ENCODE peak calls at places on chromosome 2, in eight cellular contexts. One of them, this sample, is unnamed.

GRCh38 chr2:238635637-238636036 is 208.9 kb downstream of the ASB1 start:
- DNase-seq in GM13977: no peak
- DNase-seq in astrocyte of the cerebellum: no peak
- DNase-seq in AG10803: peak; percentile 84
- DNase-seq in BJ: peak; percentile 93
- DNase-seq in IMR-90: no peak
- DNase-seq in ascending aorta: no peak
- DNase-seq in RWPE1: no peak
- DNase-seq in this sample: no peak

GRCh38 chr2:201886504-201886903 is 80.2 kb downstream of the CDK15 start:
- DNase-seq in GM13977: no peak
- DNase-seq in astrocyte of the cerebellum: no peak
- DNase-seq in AG10803: peak; percentile 39
- DNase-seq in BJ: peak; percentile 46
- DNase-seq in IMR-90: peak; percentile 72
- DNase-seq in ascending aorta: no peak
- DNase-seq in RWPE1: peak; percentile 32
- DNase-seq in this sample: no peak

GRCh38 chr2:67572721-67573485 is 175.8 kb downstream of the ETAA1 start:
- DNase-seq in GM13977: no peak
- DNase-seq in astrocyte of the cerebellum: no peak
- DNase-seq in AG10803: peak; percentile 45
- DNase-seq in BJ: no peak
- DNase-seq in IMR-90: peak; percentile 22
- DNase-seq in ascending aorta: no peak
- DNase-seq in RWPE1: no peak
- DNase-seq in this sample: no peak

GRCh38 chr2:218402911-218403411 is 3.3 kb downstream of the CTDSP1 start:
- DNase-seq in GM13977: no peak
- DNase-seq in astrocyte of the cerebellum: no peak
- DNase-seq in AG10803: no peak
- DNase-seq in BJ: no peak
- DNase-seq in IMR-90: no peak
- DNase-seq in ascending aorta: no peak
- DNase-seq in RWPE1: no peak
- DNase-seq in this sample: no peak

GRCh38 chr2:161990741-161991140 is 83.3 kb downstream of the DPP4 start:
- DNase-seq in GM13977: no peak
- DNase-seq in astrocyte of the cerebellum: peak; percentile 75
- DNase-seq in AG10803: peak; percentile 89
- DNase-seq in BJ: peak; percentile 82
- DNase-seq in IMR-90: peak; percentile 96
- DNase-seq in ascending aorta: no peak
- DNase-seq in RWPE1: peak; percentile 79
- DNase-seq in this sample: no peak

GRCh38 chr2:69013123-69013836 is at the start of gene ANTXR1:
- DNase-seq in GM13977: peak; percentile 34
- DNase-seq in astrocyte of the cerebellum: peak; percentile 64
- DNase-seq in AG10803: peak; percentile 84
- DNase-seq in BJ: no peak
- DNase-seq in IMR-90: peak; percentile 78
- DNase-seq in ascending aorta: peak; percentile 78
- DNase-seq in RWPE1: peak; percentile 85
- DNase-seq in this sample: peak; percentile 51

GRCh38 chr2:150526827-150527226 is 39.4 kb upstream of the RND3 start:
- DNase-seq in GM13977: no peak
- DNase-seq in astrocyte of the cerebellum: peak; percentile 71
- DNase-seq in AG10803: peak; percentile 96
- DNase-seq in BJ: peak; percentile 92
- DNase-seq in IMR-90: peak; percentile 94
- DNase-seq in ascending aorta: no peak
- DNase-seq in RWPE1: peak; percentile 87
- DNase-seq in this sample: no peak

GRCh38 chr2:17547237-17547636 is 6.7 kb downstream of the VSNL1 start:
- DNase-seq in GM13977: no peak
- DNase-seq in astrocyte of the cerebellum: no peak
- DNase-seq in AG10803: no peak
- DNase-seq in BJ: no peak
- DNase-seq in IMR-90: no peak
- DNase-seq in ascending aorta: no peak
- DNase-seq in RWPE1: no peak
- DNase-seq in this sample: no peak

GRCh38 chr2:29322011-29322410 is 206.8 kb downstream of the CLIP4 start:
- DNase-seq in GM13977: no peak
- DNase-seq in astrocyte of the cerebellum: no peak
- DNase-seq in AG10803: peak; percentile 22
- DNase-seq in BJ: no peak
- DNase-seq in IMR-90: no peak
- DNase-seq in ascending aorta: no peak
- DNase-seq in RWPE1: no peak
- DNase-seq in this sample: no peak

GRCh38 chr2:74383254-74383653 is 3.1 kb upstream of the DCTN1 start:
- DNase-seq in GM13977: no peak
- DNase-seq in astrocyte of the cerebellum: peak; percentile 23
- DNase-seq in AG10803: peak; percentile 77
- DNase-seq in BJ: no peak
- DNase-seq in IMR-90: peak; percentile 86
- DNase-seq in ascending aorta: peak; percentile 60
- DNase-seq in RWPE1: no peak
- DNase-seq in this sample: no peak
- TF ChIP-seq CTCF in GM13977: no peak
- TF ChIP-seq CTCF in astrocyte of the cerebellum: no peak
- TF ChIP-seq CTCF in AG10803: no peak
- TF ChIP-seq CTCF in BJ: no peak
- TF ChIP-seq CTCF in IMR-90: no peak
- TF ChIP-seq CTCF in ascending aorta: no peak
- TF ChIP-seq CTCF in RWPE1: no peak
- TF ChIP-seq CTCF in this sample: no peak

DNA sequence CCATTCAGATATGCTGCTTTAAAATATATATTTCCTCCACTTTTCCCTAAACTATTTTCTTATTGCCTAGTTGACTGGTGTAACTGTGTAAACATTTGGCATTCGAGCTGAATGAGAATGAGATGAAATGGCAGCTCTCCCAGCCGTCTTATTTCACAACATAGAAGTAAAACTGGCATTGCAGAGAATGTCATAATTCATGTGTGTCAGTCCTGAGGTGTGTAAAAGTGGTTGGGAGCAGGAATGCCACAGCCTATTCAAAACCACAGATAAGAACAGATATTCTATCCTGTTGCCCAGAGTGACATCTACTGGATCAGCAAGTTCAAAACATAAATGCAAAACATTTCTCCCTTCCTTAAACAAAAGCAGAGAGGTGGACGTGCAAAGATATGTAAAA is 565.5 kb upstream of the CHAC2 start:
- DNase-seq in GM13977: no peak
- DNase-seq in astrocyte of the cerebellum: peak; percentile 94
- DNase-seq in AG10803: peak; percentile 80
- DNase-seq in BJ: peak; percentile 9
- DNase-seq in IMR-90: peak; percentile 84
- DNase-seq in ascending aorta: no peak
- DNase-seq in RWPE1: peak; percentile 56
- DNase-seq in this sample: no peak
- TF ChIP-seq CTCF in GM13977: no peak
- TF ChIP-seq CTCF in astrocyte of the cerebellum: peak; percentile 48
- TF ChIP-seq CTCF in AG10803: peak; percentile 46
- TF ChIP-seq CTCF in BJ: peak; percentile 28
- TF ChIP-seq CTCF in IMR-90: peak; percentile 62
- TF ChIP-seq CTCF in ascending aorta: no peak
- TF ChIP-seq CTCF in RWPE1: peak; percentile 42
- TF ChIP-seq CTCF in this sample: no peak

GRCh38 chr2:176832086-176832485 is 380.5 kb upstream of the HNRNPA3 start:
- DNase-seq in GM13977: no peak
- DNase-seq in astrocyte of the cerebellum: no peak
- DNase-seq in AG10803: no peak
- DNase-seq in BJ: no peak
- DNase-seq in IMR-90: no peak
- DNase-seq in ascending aorta: no peak
- DNase-seq in RWPE1: no peak
- DNase-seq in this sample: no peak

GRCh38 chr2:176827269-176827668 is 385.3 kb upstream of the HNRNPA3 start:
- DNase-seq in GM13977: no peak
- DNase-seq in astrocyte of the cerebellum: no peak
- DNase-seq in AG10803: no peak
- DNase-seq in BJ: no peak
- DNase-seq in IMR-90: no peak
- DNase-seq in ascending aorta: no peak
- DNase-seq in RWPE1: no peak
- DNase-seq in this sample: no peak

GRCh38 chr2:176826356-176826755 is 386.2 kb upstream of the HNRNPA3 start:
- DNase-seq in GM13977: no peak
- DNase-seq in astrocyte of the cerebellum: no peak
- DNase-seq in AG10803: no peak
- DNase-seq in BJ: no peak
- DNase-seq in IMR-90: no peak
- DNase-seq in ascending aorta: no peak
- DNase-seq in RWPE1: no peak
- DNase-seq in this sample: no peak

DNA sequence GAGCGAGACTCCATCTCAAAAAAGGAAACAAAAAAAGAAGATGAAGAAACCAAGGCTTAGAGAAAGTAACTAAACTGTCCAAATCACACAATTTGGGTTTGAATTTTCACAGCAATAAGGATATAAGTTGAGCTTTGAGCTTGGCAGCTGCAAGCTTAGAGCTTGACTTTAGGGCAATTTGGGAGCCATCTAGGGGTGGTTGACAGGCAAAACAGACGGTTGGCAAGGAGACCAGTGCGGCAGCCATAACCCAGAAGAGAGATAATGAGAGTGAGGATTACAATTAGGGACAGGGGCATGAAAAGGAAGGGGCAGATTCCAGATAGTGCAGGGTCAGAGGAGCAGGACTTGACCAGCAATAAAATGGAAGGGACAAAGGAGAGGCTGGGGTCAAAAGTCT is 382.2 kb upstream of the HNRNPA3 start:
- DNase-seq in GM13977: no peak
- DNase-seq in astrocyte of the cerebellum: no peak
- DNase-seq in AG10803: no peak
- DNase-seq in BJ: no peak
- DNase-seq in IMR-90: no peak
- DNase-seq in ascending aorta: no peak
- DNase-seq in RWPE1: no peak
- DNase-seq in this sample: peak; percentile 3
- TF ChIP-seq CTCF in GM13977: peak; percentile 14
- TF ChIP-seq CTCF in astrocyte of the cerebellum: no peak
- TF ChIP-seq CTCF in AG10803: no peak
- TF ChIP-seq CTCF in BJ: no peak
- TF ChIP-seq CTCF in IMR-90: no peak
- TF ChIP-seq CTCF in ascending aorta: no peak
- TF ChIP-seq CTCF in RWPE1: no peak
- TF ChIP-seq CTCF in this sample: peak; percentile 15

DNA sequence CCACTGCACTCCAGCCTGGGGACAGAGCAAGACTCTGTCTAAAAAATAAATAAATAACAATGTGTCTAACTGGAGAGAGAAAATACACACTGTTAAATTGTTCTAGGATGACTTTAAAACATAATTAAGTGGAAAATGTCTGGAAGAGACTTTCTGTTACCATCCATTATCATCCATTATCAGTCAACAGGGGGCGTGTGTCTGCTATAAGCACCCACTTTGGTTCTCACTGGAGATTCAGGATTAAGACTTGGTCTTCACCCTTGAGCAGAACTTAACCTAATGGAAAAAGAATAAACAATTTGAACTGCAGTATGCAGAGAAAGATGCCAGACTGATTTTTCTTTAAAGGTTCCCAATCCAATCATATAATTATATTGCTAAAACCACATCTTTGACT is 999.8 kb upstream of the GYPC start:
- DNase-seq in GM13977: no peak
- DNase-seq in astrocyte of the cerebellum: no peak
- DNase-seq in AG10803: no peak
- DNase-seq in BJ: no peak
- DNase-seq in IMR-90: no peak
- DNase-seq in ascending aorta: no peak
- DNase-seq in RWPE1: no peak
- DNase-seq in this sample: no peak
- TF ChIP-seq CTCF in GM13977: peak; percentile 16
- TF ChIP-seq CTCF in astrocyte of the cerebellum: no peak
- TF ChIP-seq CTCF in AG10803: no peak
- TF ChIP-seq CTCF in BJ: no peak
- TF ChIP-seq CTCF in IMR-90: no peak
- TF ChIP-seq CTCF in ascending aorta: no peak
- TF ChIP-seq CTCF in RWPE1: no peak
- TF ChIP-seq CTCF in this sample: peak; percentile 17

GRCh38 chr2:128278979-128279378 is 39.7 kb downstream of the HS6ST1 start:
- DNase-seq in GM13977: no peak
- DNase-seq in astrocyte of the cerebellum: no peak
- DNase-seq in AG10803: no peak
- DNase-seq in BJ: no peak
- DNase-seq in IMR-90: no peak
- DNase-seq in ascending aorta: peak; percentile 52
- DNase-seq in RWPE1: no peak
- DNase-seq in this sample: no peak

GRCh38 chr2:128281852-128282245 is 36.8 kb downstream of the HS6ST1 start:
- DNase-seq in GM13977: no peak
- DNase-seq in astrocyte of the cerebellum: no peak
- DNase-seq in AG10803: no peak
- DNase-seq in BJ: no peak
- DNase-seq in IMR-90: no peak
- DNase-seq in ascending aorta: no peak
- DNase-seq in RWPE1: no peak
- DNase-seq in this sample: no peak

GRCh38 chr2:128277961-128278681 is 40.5 kb downstream of the HS6ST1 start:
- DNase-seq in GM13977: no peak
- DNase-seq in astrocyte of the cerebellum: no peak
- DNase-seq in AG10803: no peak
- DNase-seq in BJ: no peak
- DNase-seq in IMR-90: no peak
- DNase-seq in ascending aorta: peak; percentile 62
- DNase-seq in RWPE1: no peak
- DNase-seq in this sample: no peak

GRCh38 chr2:128280901-128281321 is 37.8 kb downstream of the HS6ST1 start:
- DNase-seq in GM13977: no peak
- DNase-seq in astrocyte of the cerebellum: no peak
- DNase-seq in AG10803: no peak
- DNase-seq in BJ: no peak
- DNase-seq in IMR-90: no peak
- DNase-seq in ascending aorta: peak; percentile 64
- DNase-seq in RWPE1: no peak
- DNase-seq in this sample: no peak

DNA sequence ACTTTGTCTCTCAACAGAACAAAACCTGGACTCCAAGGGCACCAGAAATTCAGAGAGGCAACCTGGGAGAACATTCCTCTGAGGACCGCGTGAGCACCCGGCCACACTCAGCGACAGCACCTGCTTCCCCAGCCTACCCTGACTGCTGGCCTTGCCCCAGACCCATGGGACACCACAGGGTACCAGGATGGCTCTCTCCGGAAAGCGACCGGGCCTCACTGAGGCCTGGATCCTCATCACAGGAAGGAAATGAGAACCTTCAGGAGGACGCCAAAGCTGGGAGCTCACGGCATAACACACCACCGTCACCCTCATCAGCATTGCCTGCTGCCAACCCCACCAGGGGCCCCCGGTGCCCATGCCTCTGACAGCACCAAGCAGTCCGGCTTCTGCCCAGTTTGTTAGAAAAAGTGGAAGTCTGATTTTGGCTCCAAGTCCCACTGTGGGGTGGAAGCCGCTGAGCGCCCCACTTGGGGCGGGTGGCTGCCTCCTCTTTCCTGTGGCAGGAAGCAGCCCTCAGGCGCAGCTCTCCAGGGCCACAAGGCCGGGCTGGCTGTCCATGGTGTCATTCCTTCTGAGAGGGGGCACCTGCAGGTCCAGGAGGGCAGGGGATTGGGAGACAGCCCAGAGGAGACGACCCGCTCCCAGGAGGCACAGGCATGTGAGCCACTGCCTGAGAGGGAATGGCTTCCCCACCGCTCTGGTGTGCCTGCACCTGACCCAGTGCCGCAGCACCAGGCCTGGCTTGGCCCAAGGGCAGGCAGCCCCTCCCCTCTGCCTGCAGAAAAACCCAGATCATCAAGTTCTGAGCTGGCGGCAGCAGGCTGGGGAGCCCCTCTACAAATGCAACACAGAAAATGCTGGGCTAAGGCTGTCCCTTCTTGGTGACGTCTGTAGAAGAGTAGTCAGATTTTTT is 38.6 kb downstream of the HS6ST1 start:
- DNase-seq in GM13977: no peak
- DNase-seq in astrocyte of the cerebellum: no peak
- DNase-seq in AG10803: no peak
- DNase-seq in BJ: no peak
- DNase-seq in IMR-90: no peak
- DNase-seq in ascending aorta: peak; percentile 63
- DNase-seq in RWPE1: no peak
- DNase-seq in this sample: no peak
- TF ChIP-seq CTCF in GM13977: no peak
- TF ChIP-seq CTCF in astrocyte of the cerebellum: no peak
- TF ChIP-seq CTCF in AG10803: no peak
- TF ChIP-seq CTCF in BJ: no peak
- TF ChIP-seq CTCF in IMR-90: no peak
- TF ChIP-seq CTCF in ascending aorta: no peak
- TF ChIP-seq CTCF in RWPE1: no peak
- TF ChIP-seq CTCF in this sample: no peak

This sample was measured in neural crest cell.